ENCODE peak calls at places on chromosomes 16 and 17, in seven cellular contexts. A, E, W, Y, H, B and R are unnamed samples.

GRCh38 chr16:66549284-66550131 is at the start of gene TK2:
- DNase-seq in A (peak), E (peak), W (peak), Y (peak), H (peak), B (peak), R (peak)

GRCh38 chr16:1394367-1394951 is 20.0 kb downstream of the UNKL start:
- DNase-seq in A (no peak), E (no peak), W (no peak), Y (no peak), H (no peak), B (no peak), R (no peak)

GRCh38 chr17:61825448-61826137 is 37.7 kb downstream of the BRIP1 start:
- DNase-seq in A (no peak), E (no peak), W (no peak), Y (no peak), H (no peak), B (no peak), R (no peak)

GRCh38 chr17:21031756-21032396 is 10.9 kb downstream of the USP22 start:
- DNase-seq in A (no peak), E (no peak), W (no peak), Y (no peak), H (no peak), B (no peak), R (no peak)

GRCh38 chr16:13587171-13587570 is 332.8 kb upstream of the ERCC4 start:
- DNase-seq in A (no peak), E (no peak), W (no peak), Y (no peak), H (no peak), B (no peak), R (no peak)

GRCh38 chr16:74592847-74593246 is 14.1 kb downstream of the GLG1 start:
- DNase-seq in A (no peak), E (no peak), W (no peak), Y (no peak), H (no peak), B (no peak), R (no peak)

GRCh38 chr16:78505544-78506371 is 406.3 kb downstream of the WWOX start:
- DNase-seq in A (no peak), E (peak), W (no peak), Y (no peak), H (no peak), B (no peak), R (no peak)

GRCh38 chr17:76054112-76054476 is 18.2 kb downstream of the SRP68 start:
- DNase-seq in A (no peak), E (no peak), W (peak), Y (peak), H (no peak), B (no peak), R (no peak)

GRCh38 chr17:22507823-22508222 is 815.5 kb downstream of the KCNJ18 start:
- DNase-seq in A (no peak), E (no peak), W (peak), Y (no peak), H (no peak), B (no peak), R (peak)

GRCh38 chr17:79779088-79779529 is 1.2 kb downstream of the CBX2 start:
- DNase-seq in A (no peak), E (no peak), W (no peak), Y (no peak), H (no peak), B (no peak), R (peak)

GRCh38 chr16:27463741-27464662 is 62.0 kb downstream of the IL21R start:
- DNase-seq in A (no peak), E (no peak), W (no peak), Y (no peak), H (no peak), B (no peak), R (no peak)

GRCh38 chr16:27318399-27319256 is 4.9 kb downstream of the IL4R start:
- DNase-seq in A (no peak), E (no peak), W (no peak), Y (peak), H (no peak), B (no peak), R (no peak)

GRCh38 chr16:12502671-12503070 is 301.0 kb downstream of the CPPED1 start:
- DNase-seq in A (no peak), E (no peak), W (no peak), Y (no peak), H (no peak), B (no peak), R (no peak)
- H3K27ac ChIP-seq in A (no peak), E (no peak), W (no peak), Y (no peak), H (no peak), B (no peak), R (no peak)

DNA sequence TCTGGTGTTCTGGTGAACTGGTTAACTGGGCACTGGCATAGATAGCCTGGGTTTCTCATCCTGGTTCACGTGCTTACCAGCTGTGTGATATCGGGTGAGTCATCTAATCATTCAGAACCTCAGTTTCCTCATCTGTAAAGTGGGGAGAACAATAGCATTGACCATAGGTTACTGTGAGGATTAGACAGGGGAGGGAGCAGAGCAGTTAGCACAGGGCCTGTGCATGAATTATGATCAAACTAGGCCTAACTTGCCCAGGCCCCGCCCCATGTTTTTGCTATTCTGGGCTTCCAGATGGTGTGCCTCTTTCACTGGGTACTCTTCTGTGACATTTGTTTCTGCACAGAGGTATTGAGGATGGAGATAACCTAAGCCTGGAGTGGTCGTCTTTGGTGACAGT is 4.6 kb upstream of the KLHL36 start:
- DNase-seq in A (no peak), E (no peak), W (no peak), Y (peak), H (no peak), B (no peak), R (no peak)
- H3K27ac ChIP-seq in A (no peak), E (no peak), W (no peak), Y (peak), H (peak), B (no peak), R (no peak)

GRCh38 chr17:74780443-74781238 is 4.5 kb upstream of the NAT9 start:
- DNase-seq in A (peak), E (peak), W (peak), Y (peak), H (no peak), B (no peak), R (peak)

GRCh38 chr17:74779948-74780400 is 3.8 kb upstream of the NAT9 start:
- DNase-seq in A (no peak), E (no peak), W (no peak), Y (no peak), H (no peak), B (no peak), R (no peak)

GRCh38 chr17:74785096-74785980 is 9.2 kb upstream of the NAT9 start:
- DNase-seq in A (no peak), E (no peak), W (no peak), Y (no peak), H (no peak), B (no peak), R (no peak)

GRCh38 chr17:74785981-74786360 is 9.8 kb upstream of the NAT9 start:
- DNase-seq in A (no peak), E (no peak), W (no peak), Y (no peak), H (no peak), B (no peak), R (no peak)

GRCh38 chr17:74782571-74782970 is 6.4 kb upstream of the NAT9 start:
- DNase-seq in A (no peak), E (no peak), W (no peak), Y (no peak), H (no peak), B (no peak), R (no peak)
- H3K27ac ChIP-seq in A (no peak), E (no peak), W (no peak), Y (no peak), H (no peak), B (no peak), R (no peak)

DNA sequence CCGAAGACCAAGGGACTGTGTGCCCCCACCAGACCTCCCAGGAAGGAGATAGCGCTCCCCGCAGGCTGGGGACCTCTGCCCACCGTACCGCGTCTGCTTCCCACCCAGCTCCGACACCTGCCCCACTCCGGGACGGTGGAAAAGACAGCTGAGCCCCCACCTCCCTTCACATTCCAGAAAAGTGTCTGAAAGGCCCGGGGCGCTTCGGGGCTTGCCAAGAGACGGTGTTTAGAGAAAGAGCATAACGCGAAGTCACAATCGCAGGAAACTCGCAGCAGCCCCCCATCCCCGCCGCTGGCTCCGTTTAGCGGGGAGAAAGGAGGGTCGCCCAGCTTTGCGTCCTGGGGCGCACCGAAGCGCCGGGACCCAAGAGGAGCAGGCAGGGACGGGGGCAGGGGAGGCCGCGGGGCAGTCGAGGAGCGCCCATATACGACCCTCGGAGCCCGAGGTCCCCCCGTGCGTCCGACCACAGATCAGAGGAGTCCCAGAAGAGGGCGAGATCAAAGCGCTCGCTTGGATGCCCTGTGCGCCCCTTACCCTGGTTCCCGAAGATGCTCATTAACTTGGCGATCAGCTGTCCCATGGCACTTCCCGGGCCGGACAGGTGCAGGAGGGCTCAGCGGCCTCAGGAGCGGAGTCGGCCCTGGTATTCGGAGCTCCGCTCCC is 650 bp downstream of the ARL5C start:
- DNase-seq in A (no peak), E (peak), W (no peak), Y (no peak), H (no peak), B (no peak), R (no peak)
- H3K27ac ChIP-seq in A (no peak), E (no peak), W (no peak), Y (no peak), H (no peak), B (no peak), R (peak)

DNA sequence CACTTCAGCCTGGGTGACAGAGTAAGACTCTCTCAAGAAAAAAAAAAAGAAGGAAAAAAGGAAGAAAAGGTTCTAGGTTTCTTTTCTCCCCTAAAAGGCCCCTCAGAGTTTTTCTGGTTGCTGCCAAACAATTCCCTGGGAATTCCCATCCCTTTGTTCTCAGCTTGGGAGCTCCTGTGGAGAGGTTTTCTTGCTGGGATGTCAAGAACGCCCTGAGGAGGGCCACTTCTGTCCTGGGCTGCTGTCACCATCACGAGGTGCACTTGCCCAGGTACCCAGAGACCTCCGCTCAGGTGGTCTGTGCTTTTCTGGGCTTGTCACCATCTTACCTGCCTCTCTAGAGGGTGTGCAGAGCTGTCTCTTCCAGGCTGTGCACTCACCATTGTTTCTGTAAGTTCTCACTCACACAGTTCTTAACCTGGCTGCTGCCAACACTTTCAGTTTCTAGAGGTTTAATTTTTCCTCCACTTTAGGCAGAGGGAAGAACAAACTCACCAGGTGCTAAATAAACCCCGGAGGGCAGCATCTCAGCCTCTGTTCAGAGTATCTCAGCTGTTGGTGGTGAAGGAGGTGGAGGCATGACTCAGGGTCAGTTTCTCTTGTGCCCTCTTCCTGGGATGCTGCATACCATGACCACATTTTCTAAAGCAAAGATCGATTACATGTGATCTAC is 2.4 kb upstream of the COX6A2 start:
- DNase-seq in A (no peak), E (peak), W (no peak), Y (no peak), H (no peak), B (no peak), R (no peak)
- H3K27ac ChIP-seq in A (no peak), E (no peak), W (no peak), Y (no peak), H (no peak), B (no peak), R (no peak)

GRCh38 chr17:65020284-65020683 is 36.3 kb downstream of the GNA13 start:
- DNase-seq in A (peak), E (no peak), W (peak), Y (peak), H (no peak), B (no peak), R (no peak)

GRCh38 chr17:65023791-65024190 is 32.7 kb downstream of the GNA13 start:
- DNase-seq in A (peak), E (no peak), W (peak), Y (no peak), H (no peak), B (no peak), R (no peak)

GRCh38 chr17:65022137-65022536 is 34.4 kb downstream of the GNA13 start:
- DNase-seq in A (peak), E (no peak), W (no peak), Y (no peak), H (no peak), B (no peak), R (no peak)

GRCh38 chr17:65025288-65025687 is 31.3 kb downstream of the GNA13 start:
- DNase-seq in A (no peak), E (no peak), W (no peak), Y (no peak), H (no peak), B (no peak), R (no peak)

DNA sequence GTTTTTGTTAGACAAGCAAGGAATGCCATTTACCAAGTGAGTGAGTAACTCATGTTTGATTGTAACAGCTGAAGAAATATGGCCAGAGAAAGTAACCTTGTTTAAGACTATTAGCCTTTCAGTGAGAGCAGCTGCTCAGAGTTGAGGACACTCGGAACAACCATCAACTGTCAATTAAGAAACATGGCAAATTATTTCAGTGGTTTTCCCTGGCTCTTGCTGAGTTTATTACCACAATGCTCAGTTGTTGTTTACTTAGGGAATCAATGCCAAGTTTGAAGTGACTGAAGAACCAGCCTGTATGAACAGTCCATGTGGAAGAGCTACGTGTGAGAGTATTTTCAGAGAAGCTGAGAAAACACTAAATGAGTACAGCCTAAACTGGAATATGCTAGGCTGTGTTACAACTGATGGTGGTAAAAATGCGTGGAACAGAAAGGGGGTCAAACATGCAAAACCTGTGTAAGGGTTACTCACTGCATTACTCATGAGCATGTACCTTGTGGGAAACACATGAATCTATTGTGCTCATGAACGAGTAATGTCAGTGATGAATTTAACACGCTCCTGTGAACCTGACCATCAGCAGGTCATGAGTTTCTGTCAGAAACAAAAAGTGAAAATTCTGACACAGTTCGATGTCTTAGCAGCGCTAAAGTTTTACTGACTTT is 33.7 kb downstream of the GNA13 start:
- DNase-seq in A (no peak), E (no peak), W (peak), Y (peak), H (no peak), B (peak), R (no peak)
- H3K27ac ChIP-seq in A (peak), E (no peak), W (peak), Y (no peak), H (peak), B (no peak), R (no peak)

GRCh38 chr17:3512512-3513171 is 36.8 kb downstream of the ASPA start:
- DNase-seq in A (no peak), E (peak), W (no peak), Y (no peak), H (no peak), B (no peak), R (no peak)
- H3K27ac ChIP-seq in A (no peak), E (no peak), W (no peak), Y (no peak), H (no peak), B (no peak), R (no peak)

GRCh38 chr17:68602267-68602644 is 1.1 kb upstream of the FAM20A start:
- DNase-seq in A (no peak), E (no peak), W (no peak), Y (no peak), H (no peak), B (no peak), R (no peak)

GRCh38 chr17:68601565-68602266 is 549 bp upstream of the FAM20A start:
- DNase-seq in A (no peak), E (no peak), W (no peak), Y (no peak), H (no peak), B (no peak), R (no peak)

GRCh38 chr17:68600123-68600880 is 865 bp downstream of the FAM20A start:
- DNase-seq in A (no peak), E (peak), W (no peak), Y (no peak), H (no peak), B (no peak), R (peak)

GRCh38 chr17:68599873-68600122 is 1.4 kb downstream of the FAM20A start:
- DNase-seq in A (no peak), E (no peak), W (no peak), Y (no peak), H (no peak), B (no peak), R (no peak)

GRCh38 chr17:68600881-68601564 is at the start of gene FAM20A:
- DNase-seq in A (peak), E (peak), W (no peak), Y (no peak), H (no peak), B (no peak), R (peak)
- H3K27ac ChIP-seq in A (no peak), E (no peak), W (no peak), Y (peak), H (no peak), B (no peak), R (no peak)